ENCODE peak calls at places on chromosomes 1 and 21, in ten cellular contexts. M is PC-3, T is endodermal cell, B is fibroblast of lung, P is K562, L is HepG2, H is endothelial cell of umbilical vein, S is GM23248, U is colonic mucosa, Z is MM.1S. Y is an unnamed sample.

GRCh38 chr1:202576816-202577215 is 133.4 kb downstream of the SYT2 start:
- DNase-seq in M (peak), T (no peak), B (peak), P (no peak), L (peak), H (peak), S (peak), U (no peak), Z (no peak), Y (no peak)

GRCh38 chr1:45490623-45491463 is at the start of gene TESK2:
- DNase-seq in M (peak), T (peak), B (peak), P (peak), L (peak), H (peak), S (peak), U (peak), Z (peak), Y (peak)

GRCh38 chr1:233790662-233791371 is 113.7 kb upstream of the SLC35F3 start:
- DNase-seq in M (peak), T (peak), B (peak), P (peak), L (peak), H (peak), S (peak), U (peak), Z (peak), Y (no peak)

GRCh38 chr1:147077936-147078605 is 94.2 kb downstream of the PRKAB2 start:
- DNase-seq in M (no peak), T (no peak), B (no peak), P (no peak), L (no peak), H (no peak), S (no peak), U (no peak), Z (no peak), Y (peak)

GRCh38 chr1:100767176-100767876 is 47.8 kb downstream of the VCAM1 start:
- DNase-seq in M (peak), T (no peak), B (peak), P (no peak), L (no peak), H (peak), S (peak), U (no peak), Z (no peak), Y (no peak)

GRCh38 chr21:31161157-31161556 is 122.9 kb upstream of the KRTAP19-8 start:
- DNase-seq in M (no peak), T (peak), B (peak), P (no peak), L (no peak), H (no peak), S (peak), U (no peak), Z (no peak), Y (no peak)

GRCh38 chr1:235515844-235516512 is 11.7 kb upstream of the B3GALNT2 start:
- DNase-seq in M (no peak), T (no peak), B (no peak), P (no peak), L (no peak), H (no peak), S (no peak), U (no peak), Z (no peak), Y (no peak)

GRCh38 chr1:164772635-164773034 is 213.7 kb downstream of the PBX1 start:
- DNase-seq in M (peak), T (peak), B (peak), P (peak), L (no peak), H (no peak), S (peak), U (peak), Z (peak), Y (no peak)

GRCh38 chr1:234605983-234606730 is 3.8 kb downstream of the IRF2BP2 start:
- DNase-seq in M (peak), T (no peak), B (peak), P (peak), L (peak), H (peak), S (peak), U (no peak), Z (peak), Y (no peak)

GRCh38 chr21:35651166-35651565 is 409.2 kb downstream of the SETD4 start:
- DNase-seq in M (no peak), T (no peak), B (no peak), P (no peak), L (no peak), H (no peak), S (no peak), U (no peak), Z (no peak), Y (no peak)

GRCh38 chr1:68111804-68112436 is 61.5 kb upstream of the DIRAS3 start:
- DNase-seq in M (peak), T (peak), B (peak), P (peak), L (no peak), H (peak), S (peak), U (peak), Z (peak), Y (peak)

GRCh38 chr1:3460653-3461237 is 6.3 kb downstream of the ARHGEF16 start:
- DNase-seq in M (peak), T (no peak), B (peak), P (no peak), L (peak), H (no peak), S (no peak), U (peak), Z (no peak), Y (peak)

GRCh38 chr1:196481616-196482015 is 126.6 kb downstream of the KCNT2 start:
- DNase-seq in M (peak), T (no peak), B (peak), P (no peak), L (no peak), H (no peak), S (no peak), U (no peak), Z (no peak), Y (no peak)

GRCh38 chr21:41593051-41593783 is 85.3 kb upstream of the TMPRSS2 start:
- DNase-seq in M (no peak), T (no peak), B (no peak), P (no peak), L (no peak), H (no peak), S (no peak), U (no peak), Z (no peak), Y (no peak)

GRCh38 chr1:34907487-34908090 is 21.9 kb downstream of the DLGAP3 start:
- DNase-seq in M (no peak), T (peak), B (no peak), P (peak), L (no peak), H (peak), S (peak), U (no peak), Z (no peak), Y (no peak)

GRCh38 chr1:19754482-19754881 is 45.2 kb downstream of the TMCO4 start:
- DNase-seq in M (no peak), T (no peak), B (no peak), P (no peak), L (no peak), H (no peak), S (no peak), U (no peak), Z (no peak), Y (no peak)

GRCh38 chr1:192629602-192630001 is 6.3 kb upstream of the RGS13 start:
- DNase-seq in M (no peak), T (no peak), B (no peak), P (no peak), L (no peak), H (no peak), S (no peak), U (no peak), Z (no peak), Y (no peak)

GRCh38 chr1:34478460-34479076 is 276.3 kb upstream of the GJB5 start:
- DNase-seq in M (no peak), T (peak), B (no peak), P (no peak), L (no peak), H (no peak), S (no peak), U (no peak), Z (no peak), Y (no peak)

GRCh38 chr1:218679988-218680743 is 335.0 kb downstream of the TGFB2 start:
- DNase-seq in M (no peak), T (no peak), B (peak), P (no peak), L (no peak), H (no peak), S (no peak), U (no peak), Z (no peak), Y (no peak)

GRCh38 chr1:78388275-78388674 is 102.5 kb upstream of the PTGFR start:
- DNase-seq in M (no peak), T (no peak), B (peak), P (no peak), L (no peak), H (no peak), S (peak), U (no peak), Z (no peak), Y (no peak)

GRCh38 chr1:1086911-1087341 is 12.8 kb upstream of the RNF223 start:
- DNase-seq in M (no peak), T (no peak), B (no peak), P (no peak), L (no peak), H (no peak), S (no peak), U (no peak), Z (no peak), Y (peak)

GRCh38 chr1:245790441-245790840 is 635.7 kb downstream of the KIF26B start:
- DNase-seq in M (no peak), T (no peak), B (peak), P (no peak), L (no peak), H (no peak), S (peak), U (no peak), Z (no peak), Y (no peak)

GRCh38 chr1:6506210-6507036 is 15.0 kb upstream of the PLEKHG5 start:
- DNase-seq in M (no peak), T (no peak), B (no peak), P (no peak), L (no peak), H (no peak), S (no peak), U (no peak), Z (no peak), Y (peak)

GRCh38 chr1:212606734-212607205 is 1.8 kb upstream of the ATF3 start:
- DNase-seq in M (peak), T (peak), B (no peak), P (peak), L (no peak), H (no peak), S (peak), U (peak), Z (peak), Y (peak)

GRCh38 chr1:119859647-119860046 is 36.7 kb downstream of the ADAM30 start:
- DNase-seq in M (peak), T (no peak), B (peak), P (peak), L (no peak), H (peak), S (peak), U (no peak), Z (peak), Y (no peak)

GRCh38 chr1:70034403-70034802 is 171.0 kb downstream of the LRRC40 start:
- DNase-seq in M (peak), T (peak), B (peak), P (peak), L (peak), H (peak), S (peak), U (no peak), Z (no peak), Y (no peak)

GRCh38 chr1:153538315-153538821 is 2.4 kb downstream of the S100A5 start:
- DNase-seq in M (peak), T (peak), B (peak), P (peak), L (peak), H (no peak), S (peak), U (peak), Z (peak), Y (no peak)

GRCh38 chr1:243738020-243738419 is 112.0 kb downstream of the AKT3 start:
- DNase-seq in M (no peak), T (no peak), B (no peak), P (no peak), L (no peak), H (no peak), S (no peak), U (no peak), Z (no peak), Y (no peak)

GRCh38 chr1:86695400-86695799 is 9.0 kb upstream of the SH3GLB1 start:
- DNase-seq in M (peak), T (no peak), B (peak), P (no peak), L (peak), H (peak), S (no peak), U (no peak), Z (no peak), Y (no peak)

GRCh38 chr1:92511541-92511940 is 24.8 kb upstream of the GFI1 start:
- DNase-seq in M (no peak), T (no peak), B (no peak), P (no peak), L (no peak), H (no peak), S (no peak), U (no peak), Z (peak), Y (no peak)

GRCh38 chr21:28226563-28226962 is 766.1 kb downstream of the LTN1 start:
- DNase-seq in M (no peak), T (no peak), B (no peak), P (no peak), L (no peak), H (no peak), S (no peak), U (no peak), Z (no peak), Y (no peak)

GRCh38 chr21:28227881-28228623 is 764.6 kb downstream of the LTN1 start:
- DNase-seq in M (peak), T (no peak), B (no peak), P (no peak), L (no peak), H (no peak), S (peak), U (no peak), Z (no peak), Y (no peak)

GRCh38 chr21:28230559-28230958 is 762.1 kb downstream of the LTN1 start:
- DNase-seq in M (peak), T (no peak), B (no peak), P (no peak), L (no peak), H (peak), S (peak), U (no peak), Z (no peak), Y (no peak)

GRCh38 chr21:28228624-28228995 is 764.1 kb downstream of the LTN1 start:
- DNase-seq in M (no peak), T (no peak), B (no peak), P (no peak), L (no peak), H (peak), S (no peak), U (no peak), Z (no peak), Y (no peak)

GRCh38 chr21:28229811-28230210 is 762.9 kb downstream of the LTN1 start:
- DNase-seq in M (peak), T (no peak), B (peak), P (no peak), L (no peak), H (peak), S (peak), U (no peak), Z (no peak), Y (no peak)
- H3K4me3 ChIP-seq in M (no peak), T (no peak), B (no peak), P (no peak), L (no peak), H (no peak), S (peak), U (no peak), Z (no peak), Y (no peak)

DNA sequence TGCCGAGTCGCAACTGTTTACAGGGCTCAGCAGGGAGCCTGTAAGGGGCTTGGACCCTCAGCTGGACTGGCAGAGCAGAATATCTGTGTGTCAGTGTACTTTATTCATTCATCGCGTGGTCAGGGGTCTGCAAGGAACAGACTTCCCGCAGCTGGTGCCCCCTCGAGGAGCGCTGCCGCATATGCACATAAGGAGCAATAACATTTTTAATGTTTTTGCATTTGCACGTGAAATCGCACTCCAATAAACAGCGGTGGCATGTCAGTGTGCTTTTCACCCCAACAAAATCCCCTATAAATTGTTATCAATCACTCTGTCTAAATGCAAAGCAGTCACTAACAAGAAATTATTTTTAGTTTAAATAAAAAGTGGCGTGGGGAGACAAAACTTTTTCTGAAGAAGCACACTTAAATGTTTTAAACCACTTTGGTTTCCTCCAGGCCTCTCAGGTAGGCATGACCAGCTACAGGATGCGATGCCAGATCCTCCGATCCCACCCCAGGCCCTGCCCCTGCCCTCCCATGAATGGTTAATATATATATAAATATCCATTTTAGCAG is 3.5 kb downstream of the FMO1 start:
- DNase-seq in M (peak), T (no peak), B (peak), P (peak), L (peak), H (peak), S (peak), U (peak), Z (peak), Y (peak)
- H3K9ac ChIP-seq in M (no peak), T (peak), B (peak), P (peak), L (no peak), H (no peak), S (no peak), U (peak), Z (peak), Y (no peak)

GRCh38 chr1:160408864-160409263 is 8.5 kb downstream of the VANGL2 start:
- DNase-seq in M (no peak), T (no peak), B (no peak), P (no peak), L (no peak), H (no peak), S (no peak), U (no peak), Z (no peak), Y (no peak)

GRCh38 chr1:160405331-160405877 is 5.0 kb downstream of the VANGL2 start:
- DNase-seq in M (no peak), T (peak), B (no peak), P (no peak), L (no peak), H (no peak), S (no peak), U (peak), Z (no peak), Y (no peak)

GRCh38 chr1:160406131-160406968 is 6.0 kb downstream of the VANGL2 start:
- DNase-seq in M (peak), T (peak), B (no peak), P (no peak), L (no peak), H (no peak), S (no peak), U (peak), Z (peak), Y (no peak)

GRCh38 chr1:160410412-160411005 is 10.1 kb downstream of the VANGL2 start:
- DNase-seq in M (no peak), T (no peak), B (peak), P (no peak), L (no peak), H (no peak), S (peak), U (no peak), Z (no peak), Y (no peak)

DNA sequence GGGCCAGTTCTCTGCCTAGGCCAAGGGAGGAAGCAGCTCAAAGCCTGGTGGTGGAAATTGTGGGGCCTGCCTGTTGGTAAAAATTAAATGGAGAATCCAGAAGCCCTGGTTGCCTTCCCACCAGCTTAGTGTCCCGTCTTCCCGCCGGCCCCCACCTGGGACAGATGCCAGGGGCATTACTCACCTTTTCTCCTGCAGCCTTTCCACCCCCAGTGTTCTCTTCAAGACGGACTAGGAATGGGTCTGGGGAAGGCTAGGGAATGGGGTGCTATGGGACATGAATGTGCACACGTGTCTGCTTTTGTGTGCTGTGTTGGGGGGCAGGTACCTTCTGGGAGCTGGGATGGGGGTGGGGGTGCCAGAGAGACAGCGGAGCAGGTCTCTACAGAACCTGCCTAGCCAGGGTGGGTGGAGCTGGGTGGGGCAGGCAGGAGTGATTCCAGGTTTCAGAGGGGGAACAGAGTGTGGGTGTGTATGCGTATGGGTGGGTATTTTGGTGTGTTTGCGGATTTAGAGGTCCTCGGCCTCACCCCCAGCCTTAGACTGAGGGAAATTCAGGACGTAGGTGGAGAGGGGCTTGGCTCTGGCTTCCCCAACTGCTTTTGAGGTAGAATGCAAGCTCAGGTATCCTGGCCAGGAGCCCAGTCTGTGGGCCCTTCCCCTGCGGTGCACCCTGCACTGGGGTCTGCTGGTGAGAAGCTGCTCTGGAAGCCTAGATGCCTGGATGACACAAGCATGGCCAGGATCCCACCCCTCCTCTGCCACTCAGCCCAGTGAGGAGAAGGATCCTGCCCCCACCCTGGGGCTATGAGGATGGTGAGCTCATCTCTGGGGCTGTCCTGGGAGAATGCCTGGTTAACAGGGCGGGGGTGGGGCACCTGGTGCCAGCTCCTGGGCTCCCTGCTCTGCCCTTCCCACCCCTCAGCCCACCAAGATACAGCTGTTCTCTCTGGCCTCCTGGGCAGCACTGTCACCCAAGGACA is 7.7 kb downstream of the VANGL2 start:
- DNase-seq in M (peak), T (peak), B (peak), P (no peak), L (no peak), H (no peak), S (no peak), U (peak), Z (no peak), Y (no peak)
- H3K27ac ChIP-seq in M (peak), T (peak), B (no peak), P (no peak), L (no peak), H (no peak), S (no peak), U (no peak), Z (no peak), Y (no peak)

GRCh38 chr1:201145132-201145531 is 9.1 kb downstream of the TMEM9 start:
- DNase-seq in M (no peak), T (no peak), B (no peak), P (no peak), L (no peak), H (no peak), S (no peak), U (no peak), Z (no peak), Y (peak)

GRCh38 chr1:201145816-201146215 is 8.5 kb downstream of the TMEM9 start:
- DNase-seq in M (no peak), T (no peak), B (no peak), P (no peak), L (no peak), H (no peak), S (no peak), U (no peak), Z (no peak), Y (peak)

GRCh38 chr1:201146626-201147390 is 7.5 kb downstream of the TMEM9 start:
- DNase-seq in M (no peak), T (no peak), B (no peak), P (no peak), L (no peak), H (no peak), S (no peak), U (no peak), Z (no peak), Y (peak)

GRCh38 chr1:201149400-201149799 is 4.9 kb downstream of the TMEM9 start:
- DNase-seq in M (peak), T (no peak), B (peak), P (peak), L (peak), H (peak), S (peak), U (no peak), Z (peak), Y (no peak)

DNA sequence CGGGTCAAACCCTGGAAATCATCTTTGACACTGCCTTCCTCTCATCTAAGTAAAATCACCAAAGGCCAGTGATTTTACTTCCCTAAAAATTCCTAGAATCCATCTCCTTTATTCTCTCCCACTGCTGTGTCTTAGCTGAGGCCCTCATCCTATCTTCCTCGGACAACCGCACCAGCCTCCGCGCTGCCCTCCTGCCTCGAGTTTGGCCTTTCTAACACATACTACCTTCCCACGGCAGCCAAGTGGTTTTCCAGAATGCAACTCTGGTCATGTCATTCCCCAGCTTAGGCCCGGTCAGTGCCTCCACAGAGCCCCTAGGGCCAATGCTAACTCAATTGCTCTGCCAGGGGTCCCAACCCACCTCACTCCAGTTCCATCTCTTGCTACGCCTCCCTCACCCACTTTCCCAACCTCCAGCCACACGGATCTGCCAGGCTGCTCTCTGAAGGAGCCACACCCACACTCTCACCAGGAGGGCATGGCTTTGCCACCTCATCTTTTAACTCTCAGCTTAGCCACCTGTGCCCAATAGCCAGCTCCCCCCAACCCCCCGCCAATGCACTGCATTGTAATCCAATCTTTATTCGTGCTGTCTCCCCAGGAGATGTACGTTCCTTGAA is 6.8 kb downstream of the TMEM9 start:
- DNase-seq in M (no peak), T (no peak), B (no peak), P (no peak), L (no peak), H (no peak), S (no peak), U (no peak), Z (no peak), Y (peak)
- H3K4me3 ChIP-seq in M (no peak), T (no peak), B (no peak), P (no peak), L (no peak), H (no peak), S (no peak), U (no peak), Z (no peak), Y (no peak)